ENCODE peak calls at places on chromosomes 1 and 21, in six cellular contexts. O is NB4, Z is neural crest cell, W is hippocampal formation, F is lung, I is SHP77. H is an unnamed sample.

GRCh38 chr21:41425588-41425953 is 468 bp upstream of the MX1 start:
- DNase-seq in W (no peak), Z (no peak), O (no peak), I (no peak), F (no peak), H (no peak)

GRCh38 chr21:34545079-34545884 is 33.3 kb upstream of the KCNE1 start:
- DNase-seq in F (peak), W (peak), I (no peak), Z (peak), O (peak), H (no peak)

GRCh38 chr1:68495968-68496679 is 758 bp downstream of the DEPDC1 start:
- DNase-seq in I (peak), Z (no peak), W (no peak), O (peak), F (no peak), H (peak)

GRCh38 chr1:180926164-180926981 is 13.7 kb downstream of the KIAA1614 start:
- DNase-seq in W (peak), O (no peak), F (no peak), I (peak), Z (no peak), H (peak)

GRCh38 chr1:207470927-207471326 is 16.8 kb downstream of the CR2 start:
- DNase-seq in I (no peak), W (no peak), O (no peak), F (no peak), Z (no peak), H (no peak)

GRCh38 chr1:213512316-213512715 is 461.3 kb downstream of the RPS6KC1 start:
- DNase-seq in F (no peak), I (no peak), W (no peak), O (no peak), Z (no peak), H (no peak)

GRCh38 chr1:202143768-202144509 is 598 bp downstream of the ARL8A start:
- DNase-seq in F (peak), O (peak), I (no peak), Z (peak), W (no peak), H (peak)

GRCh38 chr1:43443197-43443946 is 10.4 kb downstream of the HYI start:
- DNase-seq in O (no peak), W (no peak), F (no peak), I (no peak), Z (no peak), H (no peak)

GRCh38 chr1:8889925-8890785 is 11.7 kb upstream of the ENO1 start:
- DNase-seq in I (peak), Z (no peak), W (peak), F (peak), O (no peak), H (peak)